ENCODE peak calls at places on chromosome 11, in nine cellular contexts. L is endodermal cell; N is activated CD4-positive, alpha-beta memory T cell treated with anti-CD3 and anti-CD28 coated beads for 36 hours; X is anterior cingulate cortex; W is natural killer cell treated with Interleukin-12 subunit alpha and Interleukin-12 subunit beta and Interleukin-15 and Interleukin-18, amount 100 ng/mL, for 72 hours; B is stimulated activated CD8-positive, alpha-beta memory T cell treated with anti-CD3 and anti-CD28 coated beads, Interleukin-4, amount 100 ng/mL, for 4 hours; A is stimulated activated naive CD8-positive, alpha-beta T cell treated with anti-CD3 and anti-CD28 coated beads, Interleukin-15, amount 100 ng/mL, for 72 hours; G is omental fat pad; P is CD4-positive, alpha-beta T cell. Z is an unnamed sample.

GRCh38 chr11:122743949-122744876 is 88.7 kb downstream of the UBASH3B start:
- DNase-seq in W (peak; percentile 82), G (no peak), X (no peak), B (peak; percentile 65), P (peak; percentile 76), A (peak; percentile 80), N (peak; percentile 91), L (peak; percentile 54), Z (peak; percentile 87)

GRCh38 chr11:126919147-126919823 is 81.3 kb downstream of the KIRREL3 start:
- DNase-seq in P (no peak), B (no peak), X (no peak), N (no peak), W (no peak), L (no peak), A (no peak), G (no peak), Z (no peak)

GRCh38 chr11:132803436-132803835 is 728.9 kb downstream of the OPCML start:
- DNase-seq in X (no peak), N (no peak), L (no peak), A (no peak), P (no peak), G (no peak), W (no peak), B (no peak), Z (no peak)

GRCh38 chr11:120827820-120828219 is 196.1 kb upstream of the TBCEL start:
- DNase-seq in G (no peak), A (no peak), N (no peak), L (no peak), B (no peak), P (no peak), X (no peak), W (no peak), Z (no peak)

GRCh38 chr11:32279672-32280071 is 155.7 kb downstream of the WT1 start:
- DNase-seq in B (no peak), N (no peak), X (no peak), W (no peak), A (no peak), G (no peak), P (no peak), L (peak; percentile 59), Z (no peak)

GRCh38 chr11:65381721-65382035 is 768 bp downstream of the SLC25A45 start:
- DNase-seq in W (no peak), G (no peak), A (no peak), L (peak; percentile 91), N (no peak), P (no peak), B (no peak), X (no peak), Z (no peak)

GRCh38 chr11:34316347-34317037 is 41.3 kb downstream of the ABTB2 start:
- DNase-seq in A (no peak), N (no peak), X (peak; percentile 8), W (no peak), B (no peak), G (no peak), P (no peak), L (no peak), Z (no peak)

GRCh38 chr11:35077709-35078695 is 61.0 kb upstream of the CD44 start:
- DNase-seq in L (no peak), X (no peak), A (peak; percentile 63), B (peak; percentile 17), W (peak; percentile 77), G (no peak), P (no peak), N (peak; percentile 66), Z (peak; percentile 71)

GRCh38 chr11:122778148-122778547 is 60.2 kb upstream of the CRTAM start:
- DNase-seq in G (no peak), A (no peak), W (no peak), P (no peak), N (peak; percentile 18), B (no peak), L (no peak), X (no peak), Z (peak; percentile 65)

GRCh38 chr11:68287419-68287818 is 15.6 kb upstream of the C11orf24 start:
- DNase-seq in N (no peak), W (no peak), P (no peak), X (no peak), G (no peak), A (no peak), L (no peak), B (no peak), Z (no peak)

GRCh38 chr11:44939673-44940072 is 11.0 kb downstream of the TP53I11 start:
- DNase-seq in B (no peak), P (no peak), L (peak; percentile 85), X (no peak), G (no peak), A (no peak), W (no peak), N (no peak), Z (peak; percentile 37)

GRCh38 chr11:71459767-71460320 is 6.8 kb downstream of the NADSYN1 start:
- DNase-seq in P (no peak), B (no peak), W (no peak), X (no peak), G (no peak), N (no peak), A (no peak), L (no peak), Z (no peak)

GRCh38 chr11:64321533-64321932 is 3.6 kb downstream of the PRDX5 start:
- DNase-seq in X (no peak), W (no peak), B (no peak), G (no peak), L (no peak), P (no peak), N (no peak), A (no peak), Z (no peak)

GRCh38 chr11:47938791-47939560 is 41.4 kb upstream of the PTPRJ start:
- DNase-seq in X (no peak), N (no peak), B (no peak), A (no peak), L (no peak), P (no peak), G (no peak), W (no peak), Z (no peak)

GRCh38 chr11:10261821-10262220 is 32.2 kb downstream of the SBF2 start:
- DNase-seq in N (no peak), X (no peak), B (no peak), A (no peak), L (no peak), G (no peak), W (no peak), P (no peak), Z (peak; percentile 22)

GRCh38 chr11:101915811-101916291 is 471 bp downstream of the ANGPTL5 start:
- DNase-seq in B (no peak), X (no peak), W (no peak), P (no peak), A (no peak), G (no peak), N (no peak), L (no peak), Z (peak; percentile 77)

GRCh38 chr11:67776834-67777530 is 102.6 kb upstream of the ALDH3B2 start:
- DNase-seq in B (no peak), N (no peak), G (no peak), L (peak; percentile 44), X (no peak), W (no peak), A (no peak), P (no peak), Z (no peak)

GRCh38 chr11:19759389-19759788 is 46.8 kb downstream of the NAV2 start:
- DNase-seq in P (no peak), N (no peak), B (no peak), L (no peak), W (no peak), A (no peak), G (no peak), X (no peak), Z (no peak)

GRCh38 chr11:125626381-125626950 is 1.5 kb downstream of the CHEK1 start:
- DNase-seq in X (peak; percentile 42), L (no peak), B (peak; percentile 6), N (no peak), P (no peak), G (no peak), W (no peak), A (peak; percentile 25), Z (no peak)

GRCh38 chr11:64566915-64567882 is 23.8 kb upstream of the SLC22A12 start:
- DNase-seq in N (no peak), G (no peak), W (no peak), B (no peak), A (no peak), L (peak; percentile 64), X (no peak), P (no peak), Z (no peak)

GRCh38 chr11:623999-624704 is 603 bp downstream of the CDHR5 start:
- DNase-seq in B (no peak), L (peak; percentile 47), N (no peak), W (no peak), G (no peak), X (no peak), A (no peak), P (no peak), Z (no peak)

GRCh38 chr11:115677190-115677589 is 173.0 kb upstream of the CADM1 start:
- DNase-seq in A (no peak), W (no peak), X (no peak), P (no peak), L (no peak), N (no peak), G (no peak), B (no peak), Z (no peak)

GRCh38 chr11:69286358-69287327 is 7.3 kb upstream of the MYEOV start:
- DNase-seq in N (no peak), W (no peak), X (no peak), G (no peak), L (peak; percentile 78), A (no peak), P (no peak), B (no peak), Z (no peak)

GRCh38 chr11:73463359-73463758 is 87.2 kb downstream of the RELT start:
- DNase-seq in N (no peak), W (no peak), G (no peak), P (no peak), A (no peak), X (no peak), L (no peak), B (no peak), Z (no peak)

GRCh38 chr11:102384419-102385052 is 37.5 kb downstream of the BIRC2 start:
- DNase-seq in B (no peak), L (peak; percentile 48), N (no peak), X (no peak), G (no peak), W (no peak), P (no peak), A (no peak), Z (no peak)

GRCh38 chr11:113664069-113664980 is 41.8 kb downstream of the TMPRSS5 start:
- DNase-seq in A (no peak), X (no peak), W (no peak), N (no peak), P (no peak), L (no peak), B (no peak), G (no peak), Z (no peak)

GRCh38 chr11:45884596-45885185 is 760 bp upstream of the MAPK8IP1 start:
- DNase-seq in B (no peak), N (no peak), A (no peak), L (no peak), X (no peak), P (no peak), W (peak; percentile 39), G (no peak), Z (no peak)

GRCh38 chr11:5937868-5938602 is 4.0 kb upstream of the OR56A3 start:
- DNase-seq in G (no peak), P (no peak), N (no peak), X (no peak), A (no peak), W (no peak), B (no peak), L (no peak), Z (no peak)

GRCh38 chr11:61162092-61162935 is 1.1 kb upstream of the VPS37C start:
- DNase-seq in L (peak; percentile 76), B (no peak), A (no peak), G (no peak), P (peak; percentile 24), X (peak; percentile 15), W (no peak), N (peak; percentile 56), Z (peak; percentile 52)

GRCh38 chr11:68646832-68647231 is 37.5 kb upstream of the GAL start:
- DNase-seq in P (no peak), L (no peak), B (no peak), A (no peak), X (no peak), G (no peak), W (no peak), N (no peak), Z (no peak)

GRCh38 chr11:101428918-101429317 is 154.9 kb downstream of the TRPC6 start:
- DNase-seq in A (no peak), G (no peak), W (no peak), B (no peak), L (peak; percentile 74), N (no peak), P (no peak), X (no peak), Z (peak; percentile 1)

Z was measured in dermis blood vessel endothelial cell.